ENCODE peak calls at places on chromosomes 4 and X, in four cellular contexts. C is amniotic stem cell; B is CD4-positive, CD25-positive, alpha-beta regulatory T cell; X is activated CD8-positive, alpha-beta T cell treated with anti-CD3 and anti-CD28 coated beads, Interleukin-2, amount 10 ng/mL, durations not matched to agents 7 days and 5 days. P is an unnamed sample.

GRCh38 chrX:72258174-72258573 is 18.9 kb downstream of the RPS4X start:
- DNase-seq in C (peak), B (no peak), X (no peak), P (no peak)

GRCh38 chr4:168534535-168534934 is 37.7 kb downstream of the PALLD start:
- DNase-seq in C (no peak), B (no peak), X (no peak), P (no peak)

GRCh38 chrX:57156397-57157049 is 19.3 kb upstream of the SPIN2A start:
- DNase-seq in C (no peak), B (peak), X (no peak), P (no peak)

GRCh38 chr4:102554482-102554881 is 53.3 kb downstream of the NFKB1 start:
- DNase-seq in C (no peak), B (no peak), X (no peak), P (no peak)

GRCh38 chrX:37594755-37595382 is 23.4 kb downstream of the LANCL3 start:
- DNase-seq in C (no peak), B (no peak), X (no peak), P (no peak)

GRCh38 chr4:113446019-113446418 is 315.5 kb downstream of the CAMK2D start:
- DNase-seq in C (peak), B (no peak), X (no peak), P (no peak)

GRCh38 chrX:141468940-141469339 is 115.6 kb downstream of the SPANXA1 start:
- DNase-seq in C (peak), B (no peak), X (no peak), P (no peak)

GRCh38 chrX:13287816-13288215 is 32.0 kb downstream of the ATXN3L start:
- DNase-seq in C (peak), B (no peak), X (no peak), P (no peak)

GRCh38 chr4:37652747-37653527 is 33.2 kb downstream of the RELL1 start:
- DNase-seq in C (no peak), B (no peak), X (no peak), P (no peak)

GRCh38 chrX:140071037-140071436 is 105.7 kb upstream of the CXorf66 start:
- DNase-seq in C (no peak), B (no peak), X (no peak), P (no peak)

GRCh38 chr4:6782846-6783110 is 251 bp downstream of the KIAA0232 start:
- DNase-seq in C (no peak), B (no peak), X (no peak), P (no peak)

GRCh38 chr4:153643406-153644016 is 40.6 kb upstream of the TLR2 start:
- DNase-seq in C (no peak), B (peak), X (no peak), P (peak)

GRCh38 chr4:101790521-101791188 is at the start of gene BANK1:
- DNase-seq in C (no peak), B (peak), X (peak), P (peak)

GRCh38 chr4:99950913-99951254 is 809 bp upstream of the H2AZ1 start:
- DNase-seq in C (no peak), B (no peak), X (no peak), P (no peak)

GRCh38 chrX:140249122-140249521 is 255.7 kb downstream of the SOX3 start:
- DNase-seq in C (no peak), B (no peak), X (no peak), P (no peak)

GRCh38 chr4:26287748-26288147 is 33.1 kb upstream of the RBPJ start:
- DNase-seq in C (no peak), B (no peak), X (no peak), P (no peak)

GRCh38 chr4:75432683-75433082 is 81.5 kb downstream of the RCHY1 start:
- DNase-seq in C (no peak), B (peak), X (no peak), P (no peak)

GRCh38 chr4:148522995-148523394 is 80.8 kb upstream of the NR3C2 start:
- DNase-seq in C (no peak), B (no peak), X (no peak), P (no peak)

GRCh38 chrX:19698125-19698524 is 182.8 kb upstream of the MAP3K15 start:
- DNase-seq in C (no peak), B (no peak), X (no peak), P (no peak)

GRCh38 chrX:16589211-16589610 is 60.7 kb upstream of the S100G start:
- DNase-seq in C (no peak), B (no peak), X (peak), P (no peak)

GRCh38 chr4:161359491-161359890 is 804.3 kb downstream of the FSTL5 start:
- DNase-seq in C (no peak), B (no peak), X (no peak), P (no peak)

GRCh38 chr4:173835863-173836262 is 305.8 kb upstream of the HAND2 start:
- DNase-seq in C (peak), B (no peak), X (no peak), P (no peak)

GRCh38 chr4:40953253-40954118 is 203.7 kb downstream of the NSUN7 start:
- DNase-seq in C (no peak), B (no peak), X (no peak), P (no peak)

GRCh38 chr4:44916406-44916805 is 190.1 kb upstream of the GNPDA2 start:
- DNase-seq in C (no peak), B (no peak), X (no peak), P (no peak)

GRCh38 chr4:17436750-17437090 is 75.2 kb downstream of the QDPR start:
- DNase-seq in C (no peak), B (no peak), X (no peak), P (no peak)

GRCh38 chrX:103608305-103608963 is 671 bp downstream of the TCEAL3 start:
- DNase-seq in C (no peak), B (no peak), X (no peak), P (no peak)

GRCh38 chrX:16559206-16559619 is 90.7 kb upstream of the S100G start:
- DNase-seq in C (no peak), B (no peak), X (no peak), P (no peak)

GRCh38 chr4:186840771-186841301 is 117.2 kb upstream of the FAT1 start:
- DNase-seq in C (no peak), B (no peak), X (no peak), P (no peak)

P was measured in immature natural killer cell.